ENCODE peak calls at places on chromosomes 6 and 20, in four cellular contexts. Q is stimulated activated naive CD8-positive, alpha-beta T cell treated with anti-CD3 and anti-CD28 coated beads, Interleukin-15, Interleukin-2, amounts not matched to agents 100 U/mL and 50 U/mL, for 24 hours; G is transverse colon; Z is central memory CD4-positive, alpha-beta T cell. T is an unnamed sample.

GRCh38 chr6:8027965-8028651 is 36.1 kb downstream of the BLOC1S5 start:
- DNase-seq in Q (no peak), G (no peak), Z (no peak), T (no peak)

GRCh38 chr20:42604998-42605970 is 584.4 kb downstream of the PTPRT start:
- DNase-seq in Q (no peak), G (no peak), Z (no peak), T (no peak)

GRCh38 chr20:44910690-44911262 is 916 bp downstream of the PABPC1L start:
- DNase-seq in Q (no peak), G (no peak), Z (no peak), T (no peak)

GRCh38 chr6:167827588-167828324 is 1.0 kb downstream of the AFDN start:
- DNase-seq in Q (peak), G (peak), Z (peak), T (peak)

GRCh38 chr6:40409716-40410397 is 177.3 kb downstream of the LRFN2 start:
- DNase-seq in Q (no peak), G (no peak), Z (no peak), T (no peak)

GRCh38 chr20:14829897-14830296 is 492.5 kb upstream of the FLRT3 start:
- DNase-seq in Q (no peak), G (no peak), Z (no peak), T (no peak)

GRCh38 chr20:4820833-4821518 is 99.3 kb downstream of the PRND start:
- DNase-seq in Q (no peak), G (no peak), Z (no peak), T (peak)

GRCh38 chr6:8556370-8557018 is 121.1 kb upstream of the SLC35B3 start:
- DNase-seq in Q (no peak), G (no peak), Z (no peak), T (peak)

GRCh38 chr20:51065615-51066014 is 42.7 kb upstream of the KCNG1 start:
- DNase-seq in Q (no peak), G (no peak), Z (no peak), T (no peak)

GRCh38 chr6:90351696-90352095 is 55.1 kb upstream of the BACH2 start:
- DNase-seq in Q (no peak), G (no peak), Z (no peak), T (no peak)

GRCh38 chr6:113089056-113089455 is 741.9 kb downstream of the RFPL4B start:
- DNase-seq in Q (no peak), G (no peak), Z (no peak), T (no peak)

GRCh38 chr20:59134182-59134581 is 29.4 kb upstream of the ZNF831 start:
- DNase-seq in Q (no peak), G (no peak), Z (no peak), T (no peak)

GRCh38 chr20:1150218-1150617 is 31.8 kb downstream of the PSMF1 start:
- DNase-seq in Q (no peak), G (no peak), Z (no peak), T (no peak)

T was measured in COLO829.